ENCODE peak calls at places on chromosome 10, in seven cellular contexts. H is DND-41, T is ELF-1, M is RPMI8226, N is HEK293T, I is right cardiac atrium, J is GM12864. X is an unnamed sample.

GRCh38 chr10:88293651-88294230 is 289.4 kb downstream of the RNLS start:
- DNase-seq in N (no peak), M (no peak), J (no peak), H (no peak), I (no peak), T (no peak), X (no peak)

GRCh38 chr10:132168571-132169030 is 18.1 kb upstream of the DPYSL4 start:
- DNase-seq in N (no peak), J (no peak), M (no peak), H (no peak), I (peak; percentile 38), T (no peak), X (no peak)

GRCh38 chr10:1734288-1734687 is 3.0 kb downstream of the ADARB2 start:
- DNase-seq in H (no peak), J (no peak), M (no peak), N (no peak), I (no peak), T (no peak), X (no peak)

GRCh38 chr10:10992961-10993714 is 24.5 kb upstream of the CELF2 start:
- DNase-seq in M (no peak), J (no peak), I (no peak), H (no peak), T (no peak), N (no peak), X (no peak)

GRCh38 chr10:45370202-45370955 is 3.6 kb upstream of the ALOX5 start:
- DNase-seq in M (peak; percentile 23), J (no peak), N (no peak), H (no peak), I (no peak), T (no peak), X (no peak)

GRCh38 chr10:7314068-7314646 is 96.7 kb downstream of the SFMBT2 start:
- DNase-seq in T (no peak), N (no peak), H (no peak), I (no peak), J (no peak), M (no peak), X (no peak)

GRCh38 chr10:131573256-131574215 is 262.0 kb upstream of the TCERG1L start:
- DNase-seq in N (no peak), J (no peak), I (no peak), H (no peak), T (no peak), M (no peak), X (no peak)

GRCh38 chr10:27950165-27950564 is 48.7 kb downstream of the ODAD2 start:
- DNase-seq in M (no peak), H (no peak), N (no peak), J (no peak), I (no peak), T (no peak), X (no peak)